ENCODE peak calls at places on chromosome 2, in four cellular contexts. One of them, this sample, is unnamed.

GRCh38 chr2:239932881-239933735 is 92.0 kb downstream of the NDUFA10 start:
- DNase-seq in K562: no peak
- DNase-seq in WTC11: peak
- DNase-seq in HepG2: no peak
- DNase-seq in this sample: no peak

GRCh38 chr2:9914384-9915065 is 37.0 kb upstream of the GRHL1 start:
- DNase-seq in K562: peak
- DNase-seq in WTC11: no peak
- DNase-seq in HepG2: no peak
- DNase-seq in this sample: no peak

GRCh38 chr2:140929866-140930265 is 1201.0 kb downstream of the LRP1B start:
- DNase-seq in K562: no peak
- DNase-seq in WTC11: no peak
- DNase-seq in HepG2: no peak
- DNase-seq in this sample: no peak

GRCh38 chr2:238106339-238106697 is 6.2 kb downstream of the ESPNL start:
- DNase-seq in K562: no peak
- DNase-seq in WTC11: peak
- DNase-seq in HepG2: no peak
- DNase-seq in this sample: no peak

GRCh38 chr2:132757676-132758075 is 87.7 kb upstream of the LYPD1 start:
- DNase-seq in K562: no peak
- DNase-seq in WTC11: no peak
- DNase-seq in HepG2: no peak
- DNase-seq in this sample: no peak

GRCh38 chr2:54483426-54483825 is 27.3 kb downstream of the SPTBN1 start:
- DNase-seq in K562: no peak
- DNase-seq in WTC11: no peak
- DNase-seq in HepG2: peak
- DNase-seq in this sample: no peak

GRCh38 chr2:70123051-70123828 is 36.0 kb downstream of the PCBP1 start:
- DNase-seq in K562: peak
- DNase-seq in WTC11: peak
- DNase-seq in HepG2: no peak
- DNase-seq in this sample: peak

GRCh38 chr2:28463893-28464292 is 32.0 kb upstream of the PLB1 start:
- DNase-seq in K562: no peak
- DNase-seq in WTC11: no peak
- DNase-seq in HepG2: no peak
- DNase-seq in this sample: no peak

GRCh38 chr2:27154990-27155615 is 6.3 kb downstream of the TCF23 start:
- DNase-seq in K562: no peak
- DNase-seq in WTC11: no peak
- DNase-seq in HepG2: no peak
- DNase-seq in this sample: no peak

GRCh38 chr2:82275599-82275998 is 1971.0 kb upstream of the LRRTM1 start:
- DNase-seq in K562: no peak
- DNase-seq in WTC11: no peak
- DNase-seq in HepG2: no peak
- DNase-seq in this sample: no peak

GRCh38 chr2:241762933-241763369 is 13.7 kb upstream of the GAL3ST2 start:
- DNase-seq in K562: peak
- DNase-seq in WTC11: no peak
- DNase-seq in HepG2: no peak
- DNase-seq in this sample: no peak

GRCh38 chr2:1136071-1136470 is 185.4 kb downstream of the SNTG2 start:
- DNase-seq in K562: peak
- DNase-seq in WTC11: no peak
- DNase-seq in HepG2: no peak
- DNase-seq in this sample: no peak

GRCh38 chr2:189595412-189595811 is 14.8 kb upstream of the SLC40A1 start:
- DNase-seq in K562: no peak
- DNase-seq in WTC11: no peak
- DNase-seq in HepG2: no peak
- DNase-seq in this sample: no peak

GRCh38 chr2:78418041-78418440 is 607.5 kb upstream of the REG3G start:
- DNase-seq in K562: no peak
- DNase-seq in WTC11: no peak
- DNase-seq in HepG2: no peak
- DNase-seq in this sample: peak

GRCh38 chr2:11498543-11499034 is 32.6 kb upstream of the E2F6 start:
- DNase-seq in K562: no peak
- DNase-seq in WTC11: no peak
- DNase-seq in HepG2: peak
- DNase-seq in this sample: no peak

GRCh38 chr2:114068438-114068837 is 178.5 kb downstream of the ACTR3 start:
- DNase-seq in K562: peak
- DNase-seq in WTC11: peak
- DNase-seq in HepG2: no peak
- DNase-seq in this sample: peak

GRCh38 chr2:37655442-37655841 is 16.0 kb downstream of the CDC42EP3 start:
- DNase-seq in K562: no peak
- DNase-seq in WTC11: no peak
- DNase-seq in HepG2: no peak
- DNase-seq in this sample: no peak

GRCh38 chr2:165082479-165082878 is 121.4 kb downstream of the SCN3A start:
- DNase-seq in K562: no peak
- DNase-seq in WTC11: no peak
- DNase-seq in HepG2: no peak
- DNase-seq in this sample: no peak
- TF ChIP-seq ELF4 in K562: no peak
- TF ChIP-seq ELF4 in WTC11: no peak
- TF ChIP-seq ELF4 in HepG2: no peak
- TF ChIP-seq ELF4 in this sample: no peak

GRCh38 chr2:19301706-19302105 is 56.7 kb downstream of the OSR1 start:
- DNase-seq in K562: no peak
- DNase-seq in WTC11: no peak
- DNase-seq in HepG2: no peak
- DNase-seq in this sample: no peak

GRCh38 chr2:19300961-19301360 is 57.5 kb downstream of the OSR1 start:
- DNase-seq in K562: no peak
- DNase-seq in WTC11: no peak
- DNase-seq in HepG2: no peak
- DNase-seq in this sample: no peak

GRCh38 chr2:19299522-19299921 is 58.9 kb downstream of the OSR1 start:
- DNase-seq in K562: no peak
- DNase-seq in WTC11: no peak
- DNase-seq in HepG2: no peak
- DNase-seq in this sample: no peak

GRCh38 chr2:19295998-19296502 is 62.4 kb downstream of the OSR1 start:
- DNase-seq in K562: no peak
- DNase-seq in WTC11: no peak
- DNase-seq in HepG2: no peak
- DNase-seq in this sample: no peak

GRCh38 chr2:19299032-19299431 is 59.4 kb downstream of the OSR1 start:
- DNase-seq in K562: no peak
- DNase-seq in WTC11: no peak
- DNase-seq in HepG2: no peak
- DNase-seq in this sample: no peak
- TF ChIP-seq ELF4 in K562: no peak
- TF ChIP-seq ELF4 in WTC11: no peak
- TF ChIP-seq ELF4 in HepG2: no peak
- TF ChIP-seq ELF4 in this sample: no peak

DNA sequence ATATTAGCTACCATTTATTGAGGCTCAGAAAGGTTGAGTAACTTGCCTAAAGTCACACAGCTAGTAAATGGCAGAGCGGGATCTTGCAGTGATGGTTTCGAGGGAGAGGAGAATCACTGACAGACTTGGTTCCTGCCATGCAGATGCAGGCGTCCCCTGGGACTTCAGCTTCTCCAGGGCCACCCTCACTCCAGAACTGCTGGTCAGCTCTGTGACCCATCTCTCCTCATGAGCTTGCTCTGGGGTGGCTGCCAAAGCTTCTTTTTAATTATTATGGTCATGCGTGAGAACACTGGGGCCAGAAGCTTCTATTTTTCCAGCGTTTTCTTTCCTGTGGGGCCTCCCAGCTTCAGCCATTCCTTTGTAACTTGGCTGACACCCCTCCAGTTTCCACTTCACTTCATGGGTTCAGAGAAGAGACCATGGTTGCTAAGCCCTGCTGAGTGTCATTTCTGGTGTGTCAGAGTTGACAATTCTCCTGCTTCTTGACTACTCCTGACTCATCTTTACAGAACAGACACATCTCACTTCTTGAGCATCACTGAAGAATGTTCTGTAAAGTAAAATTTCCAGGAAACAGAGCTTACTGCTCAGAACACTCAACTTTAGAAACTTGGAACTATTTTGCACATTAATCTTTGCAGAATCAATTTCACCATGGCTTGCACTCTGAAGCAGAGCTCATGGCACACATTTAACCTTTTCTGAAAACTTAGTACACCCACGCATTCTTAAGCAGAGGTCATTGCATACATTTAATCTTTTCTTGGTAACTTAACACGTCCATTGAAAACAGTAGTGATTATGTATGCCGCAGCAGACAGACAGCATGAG is 70.4 kb downstream of the IL1R2 start:
- DNase-seq in K562: no peak
- DNase-seq in WTC11: no peak
- DNase-seq in HepG2: no peak
- DNase-seq in this sample: no peak
- TF ChIP-seq ELF4 in K562: no peak
- TF ChIP-seq ELF4 in WTC11: no peak
- TF ChIP-seq ELF4 in HepG2: no peak
- TF ChIP-seq ELF4 in this sample: no peak

GRCh38 chr2:168851674-168852320 is 38.4 kb downstream of the SPC25 start:
- DNase-seq in K562: peak
- DNase-seq in WTC11: no peak
- DNase-seq in HepG2: no peak
- DNase-seq in this sample: no peak
- TF ChIP-seq ELF4 in K562: no peak
- TF ChIP-seq ELF4 in WTC11: no peak
- TF ChIP-seq ELF4 in HepG2: no peak
- TF ChIP-seq ELF4 in this sample: no peak

GRCh38 chr2:127591221-127591923 is 54.6 kb upstream of the GPR17 start:
- DNase-seq in K562: peak
- DNase-seq in WTC11: peak
- DNase-seq in HepG2: peak
- DNase-seq in this sample: peak

GRCh38 chr2:127588241-127588640 is 52.8 kb downstream of the MYO7B start:
- DNase-seq in K562: no peak
- DNase-seq in WTC11: no peak
- DNase-seq in HepG2: no peak
- DNase-seq in this sample: no peak

GRCh38 chr2:127589358-127589757 is 53.9 kb downstream of the MYO7B start:
- DNase-seq in K562: no peak
- DNase-seq in WTC11: no peak
- DNase-seq in HepG2: no peak
- DNase-seq in this sample: no peak

GRCh38 chr2:127590386-127591190 is 55.1 kb downstream of the MYO7B start:
- DNase-seq in K562: no peak
- DNase-seq in WTC11: no peak
- DNase-seq in HepG2: no peak
- DNase-seq in this sample: no peak

DNA sequence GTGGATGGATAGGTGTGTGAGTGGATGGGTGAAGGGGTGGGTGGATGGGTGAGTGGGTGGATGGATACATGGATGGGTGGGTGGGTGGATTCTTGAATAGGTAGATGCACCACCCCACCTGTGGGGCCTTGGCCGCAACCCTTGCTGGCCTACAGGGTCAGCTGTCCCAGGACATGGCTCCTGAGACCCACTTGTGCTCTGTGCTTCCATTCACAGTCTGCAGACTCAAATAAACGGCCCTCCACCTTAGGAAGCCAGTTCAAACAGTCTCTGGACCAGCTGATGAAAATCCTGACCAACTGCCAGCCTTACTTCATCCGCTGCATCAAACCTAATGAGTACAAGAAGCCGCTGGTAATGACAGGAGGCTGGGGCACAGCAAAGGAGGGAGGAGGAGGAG is 54.4 kb downstream of the MYO7B start:
- DNase-seq in K562: no peak
- DNase-seq in WTC11: no peak
- DNase-seq in HepG2: no peak
- DNase-seq in this sample: no peak
- TF ChIP-seq ELF4 in K562: no peak
- TF ChIP-seq ELF4 in WTC11: no peak
- TF ChIP-seq ELF4 in HepG2: no peak
- TF ChIP-seq ELF4 in this sample: no peak

GRCh38 chr2:200077210-200077650 is 121.8 kb downstream of the MAIP1 start:
- DNase-seq in K562: no peak
- DNase-seq in WTC11: no peak
- DNase-seq in HepG2: peak
- DNase-seq in this sample: no peak
- TF ChIP-seq ELF4 in K562: no peak
- TF ChIP-seq ELF4 in WTC11: no peak
- TF ChIP-seq ELF4 in HepG2: peak
- TF ChIP-seq ELF4 in this sample: no peak

GRCh38 chr2:229780856-229781773 is 66.8 kb upstream of the DNER start:
- DNase-seq in K562: peak
- DNase-seq in WTC11: no peak
- DNase-seq in HepG2: peak
- DNase-seq in this sample: peak
- TF ChIP-seq ELF4 in K562: no peak
- TF ChIP-seq ELF4 in WTC11: no peak
- TF ChIP-seq ELF4 in HepG2: no peak
- TF ChIP-seq ELF4 in this sample: no peak